ENCODE peak calls at places on chromosomes 13 and 19, in seven cellular contexts. P is astrocyte, Z is colonic mucosa, E is endothelial cell of umbilical vein, S is GM12878, W is IMR-90, B is mesendoderm. R is an unnamed sample.

GRCh38 chr19:55050749-55051532 is 12.0 kb downstream of the RDH13 start:
- DNase-seq in E (no peak), P (no peak), W (no peak), S (no peak), B (no peak), Z (no peak), R (no peak)

GRCh38 chr19:23263870-23264590 is 13.8 kb upstream of the ZNF724 start:
- DNase-seq in E (no peak), B (no peak), W (no peak), S (no peak), P (no peak), Z (no peak), R (no peak)

GRCh38 chr19:44401108-44401786 is at the start of gene ZNF285:
- DNase-seq in W (peak), P (peak), E (peak), Z (peak), S (peak), B (peak), R (peak)

GRCh38 chr19:38617764-38618589 is at the start of gene MAP4K1:
- DNase-seq in P (no peak), E (no peak), Z (peak), B (no peak), S (peak), W (no peak), R (no peak)

GRCh38 chr13:68099616-68100015 is 869.5 kb upstream of the PCDH9 start:
- DNase-seq in B (peak), W (peak), P (peak), Z (no peak), E (no peak), S (no peak), R (no peak)

GRCh38 chr19:28544451-28545261 is 668.3 kb downstream of the UQCRFS1 start:
- DNase-seq in E (no peak), W (no peak), B (no peak), Z (no peak), P (no peak), S (no peak), R (no peak)

GRCh38 chr13:51935326-51936171 is 73.8 kb downstream of the CCDC70 start:
- DNase-seq in E (no peak), Z (peak), W (no peak), P (no peak), S (no peak), B (peak), R (no peak)

GRCh38 chr19:28019901-28020300 is 1193.0 kb downstream of the UQCRFS1 start:
- DNase-seq in P (no peak), E (no peak), S (no peak), Z (no peak), B (no peak), W (no peak), R (no peak)

GRCh38 chr19:48558018-48558684 is 6.2 kb downstream of the SULT2B1 start:
- DNase-seq in E (no peak), S (no peak), B (peak), Z (peak), P (peak), W (peak), R (no peak)

GRCh38 chr13:34322416-34323074 is 504.6 kb downstream of the RFC3 start:
- DNase-seq in W (no peak), P (no peak), S (no peak), Z (no peak), B (no peak), E (no peak), R (no peak)

GRCh38 chr13:114148521-114148855 is 16.1 kb upstream of the RASA3 start:
- DNase-seq in S (peak), P (no peak), Z (peak), B (no peak), E (no peak), W (no peak), R (no peak)

GRCh38 chr13:20326809-20327208 is 94.7 kb upstream of the GJB6 start:
- DNase-seq in W (no peak), S (no peak), Z (no peak), E (no peak), B (no peak), P (no peak), R (no peak)

GRCh38 chr19:38023245-38023644 is 116.2 kb downstream of the SIPA1L3 start:
- DNase-seq in E (peak), W (peak), B (no peak), P (peak), S (no peak), Z (no peak), R (no peak)

GRCh38 chr13:111939285-111940278 is 127.4 kb upstream of the SOX1 start:
- DNase-seq in W (no peak), B (no peak), Z (no peak), P (no peak), S (no peak), E (no peak), R (no peak)

GRCh38 chr13:58884353-58884752 is 1252.8 kb downstream of the PCDH17 start:
- DNase-seq in Z (no peak), P (no peak), S (no peak), E (no peak), W (no peak), B (peak), R (no peak)

GRCh38 chr13:47564041-47564440 is 437.0 kb downstream of the SUCLA2 start:
- DNase-seq in B (peak), Z (no peak), W (no peak), S (no peak), P (no peak), E (no peak), R (no peak)

GRCh38 chr19:48963371-48964204 is 1.5 kb upstream of the FTL start:
- DNase-seq in S (no peak), Z (peak), B (peak), E (peak), W (peak), P (peak), R (no peak)

GRCh38 chr13:25699600-25699999 is 327.8 kb downstream of the ATP8A2 start:
- DNase-seq in B (no peak), P (no peak), E (no peak), W (no peak), S (no peak), Z (no peak), R (no peak)

GRCh38 chr19:35609881-35610353 is 2.6 kb upstream of the HAUS5 start:
- DNase-seq in S (peak), P (no peak), E (no peak), Z (no peak), W (no peak), B (no peak), R (no peak)

GRCh38 chr19:49132974-49133609 is 13.7 kb downstream of the PPFIA3 start:
- DNase-seq in W (no peak), S (no peak), B (peak), E (no peak), Z (peak), P (no peak), R (no peak)

GRCh38 chr19:54420068-54420382 is 4.8 kb downstream of the TTYH1 start:
- DNase-seq in P (no peak), B (no peak), Z (no peak), W (no peak), E (no peak), S (no peak), R (no peak)

GRCh38 chr13:80168089-80168850 is 172.7 kb downstream of the SPRY2 start:
- DNase-seq in E (no peak), B (no peak), W (peak), S (no peak), Z (no peak), P (peak), R (peak)

GRCh38 chr19:10006335-10006708 is 4.0 kb downstream of the COL5A3 start:
- DNase-seq in S (no peak), P (peak), B (no peak), W (peak), Z (no peak), E (no peak), R (no peak)

GRCh38 chr19:40682431-40682964 is 8.0 kb downstream of the NUMBL start:
- DNase-seq in S (no peak), B (no peak), Z (no peak), W (no peak), E (no peak), P (no peak), R (no peak)

GRCh38 chr19:58572818-58573657 is at the start of gene MZF1:
- DNase-seq in Z (peak), S (peak), E (peak), P (peak), W (peak), B (peak), R (peak)

GRCh38 chr19:8575467-8575997 is 1.7 kb downstream of the MYO1F start:
- DNase-seq in P (peak), E (no peak), Z (peak), B (peak), S (no peak), W (peak), R (no peak)

GRCh38 chr13:81927347-81927746 is 1586.4 kb upstream of the SPRY2 start:
- DNase-seq in S (no peak), E (no peak), P (no peak), B (peak), W (no peak), Z (no peak), R (no peak)

GRCh38 chr13:21121616-21122015 is 54.7 kb downstream of the SKA3 start:
- DNase-seq in S (no peak), P (no peak), W (no peak), Z (no peak), E (no peak), B (no peak), R (no peak)

GRCh38 chr13:33075996-33076395 is 59.8 kb downstream of the KL start:
- DNase-seq in P (no peak), S (no peak), B (no peak), Z (no peak), W (no peak), E (no peak), R (no peak)

GRCh38 chr13:96141032-96141431 is 51.1 kb downstream of the HS6ST3 start:
- DNase-seq in Z (no peak), W (peak), E (no peak), B (peak), P (peak), S (no peak), R (no peak)

GRCh38 chr13:96672016-96672415 is 322.3 kb downstream of the OXGR1 start:
- DNase-seq in W (no peak), S (no peak), P (no peak), E (no peak), B (no peak), Z (no peak), R (no peak)

GRCh38 chr19:11260996-11261395 is 1.3 kb downstream of the DOCK6 start:
- DNase-seq in W (no peak), P (no peak), B (no peak), E (no peak), Z (no peak), S (no peak), R (no peak)
- H3K4me3 ChIP-seq in W (no peak), P (no peak), B (no peak), E (peak), Z (no peak), S (no peak), R (no peak)

DNA sequence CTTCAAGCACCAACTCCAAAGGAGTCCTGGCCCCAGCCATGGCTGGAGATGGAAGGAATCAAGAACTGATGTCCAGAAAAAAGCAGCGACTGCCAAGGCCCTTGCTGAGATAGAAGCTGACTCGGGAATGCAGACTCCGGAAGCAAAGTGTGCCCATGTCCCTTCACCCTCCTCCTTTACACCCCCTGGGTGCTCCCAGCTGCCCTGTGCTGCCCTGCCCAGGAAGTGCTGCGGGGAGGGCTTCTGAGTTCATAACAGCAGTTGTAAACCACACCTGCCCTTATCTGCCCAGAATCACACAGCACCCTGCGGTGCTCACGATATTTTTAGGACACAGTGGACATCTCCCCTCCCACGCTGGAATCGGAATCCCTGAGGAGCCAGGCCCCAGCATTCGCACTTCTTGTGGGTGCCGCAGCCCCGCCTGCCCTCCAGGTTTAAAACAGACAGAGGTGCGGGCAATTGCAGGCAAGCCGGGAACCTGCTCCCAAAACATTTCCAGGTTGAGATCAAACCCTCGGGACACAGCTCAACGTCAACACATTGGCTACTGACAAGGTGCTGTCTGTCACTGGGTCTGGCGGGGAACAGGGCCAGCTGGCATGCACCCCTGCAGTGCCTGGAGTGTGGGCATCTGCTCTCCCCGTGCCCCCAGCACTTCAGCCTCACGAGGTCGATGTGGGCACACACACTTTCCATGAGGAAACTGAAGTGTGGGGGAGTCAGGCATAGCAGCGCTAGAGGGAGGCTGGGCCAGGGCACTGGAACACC is 36.9 kb downstream of the RAB20 start:
- DNase-seq in Z (peak), S (no peak), E (no peak), B (no peak), P (no peak), W (no peak), R (no peak)
- H3K9ac ChIP-seq in Z (peak), S (no peak), E (no peak), B (no peak), P (no peak), W (no peak), R (no peak)

GRCh38 chr19:42323852-42324654 is 1.4 kb upstream of the MEGF8 start:
- DNase-seq in S (no peak), B (peak), P (no peak), E (no peak), Z (no peak), W (no peak), R (no peak)
- H3K4me3 ChIP-seq in S (peak), B (no peak), P (no peak), E (peak), Z (peak), W (no peak), R (peak)

GRCh38 chr13:99339736-99340392 is 32.7 kb upstream of the GPR183 start:
- DNase-seq in S (no peak), E (no peak), Z (no peak), W (peak), P (peak), B (no peak), R (no peak)
- H3K9ac ChIP-seq in S (no peak), E (no peak), Z (no peak), W (no peak), P (no peak), B (no peak), R (no peak)

R was measured in SK-N-MC.